ENCODE peak calls at places on chromosomes 1 and 21, in nine cellular contexts. V is GOT3; O is neural crest cell; C is HS-5; P is endothelial cell; G is activated naive CD4-positive, alpha-beta T cell treated with anti-CD3 and anti-CD28 coated beads, Interleukin-2, amount 50 U/mL, for 16 hours; D is fibroblast of lung; A is glutamatergic neuron; W is CD8-positive, alpha-beta T cell. S is an unnamed sample.

GRCh38 chr1:201912832-201913231 is 24.1 kb downstream of the SHISA4 start:
- DNase-seq in C (no peak), G (no peak), W (no peak), P (no peak), D (peak; percentile 77), A (no peak), O (no peak), V (no peak), S (no peak)

GRCh38 chr1:151841141-151841540 is 1.5 kb upstream of the C2CD4D start:
- DNase-seq in O (no peak), A (no peak), P (no peak), C (no peak), G (no peak), D (peak; percentile 42), V (no peak), W (no peak), S (no peak)

GRCh38 chr1:218315638-218316037 is 29.5 kb upstream of the TGFB2 start:
- DNase-seq in O (no peak), D (no peak), P (no peak), W (no peak), A (no peak), V (no peak), C (no peak), G (no peak), S (no peak)

GRCh38 chr21:28959367-28960099 is 33.1 kb downstream of the LTN1 start:
- DNase-seq in V (no peak), D (peak; percentile 74), P (no peak), W (no peak), O (no peak), A (no peak), G (no peak), C (peak; percentile 60), S (no peak)

GRCh38 chr1:71463144-71463543 is 382.3 kb upstream of the ZRANB2 start:
- DNase-seq in O (no peak), A (no peak), W (no peak), G (no peak), V (no peak), D (peak; percentile 46), C (peak; percentile 18), P (no peak), S (no peak)

GRCh38 chr1:41739061-41739955 is 179.4 kb downstream of the HIVEP3 start:
- DNase-seq in C (no peak), D (peak; percentile 86), A (no peak), P (no peak), O (no peak), V (peak; percentile 43), G (peak; percentile 85), W (peak; percentile 61), S (peak; percentile 26)

GRCh38 chr1:38677311-38677710 is 182.3 kb downstream of the RRAGC start:
- DNase-seq in G (no peak), C (no peak), D (no peak), A (no peak), O (no peak), P (no peak), W (no peak), V (no peak), S (no peak)

GRCh38 chr1:111592389-111593361 is 26.9 kb upstream of the RAP1A start:
- DNase-seq in D (peak; percentile 77), A (peak; percentile 22), W (peak; percentile 92), V (peak; percentile 45), C (peak; percentile 38), P (peak; percentile 4), O (no peak), G (peak; percentile 92), S (peak; percentile 61)

GRCh38 chr1:75992312-75992711 is 60.1 kb upstream of the ASB17 start:
- DNase-seq in P (no peak), G (no peak), C (no peak), V (no peak), A (no peak), W (no peak), D (no peak), O (no peak), S (no peak)

GRCh38 chr1:201719812-201720521 is 109.0 kb upstream of the IPO9 start:
- DNase-seq in W (no peak), P (no peak), D (peak; percentile 94), V (no peak), C (no peak), G (no peak), O (no peak), A (peak; percentile 46), S (no peak)

GRCh38 chr1:59880001-59880400 is 46.6 kb downstream of the CYP2J2 start:
- DNase-seq in W (no peak), P (no peak), G (no peak), D (no peak), O (no peak), C (no peak), V (no peak), A (no peak), S (no peak)

GRCh38 chr1:187261637-187262036 is 432.9 kb downstream of the PLA2G4A start:
- DNase-seq in O (no peak), G (no peak), C (no peak), D (no peak), A (no peak), P (no peak), V (no peak), W (no peak), S (no peak)